ENCODE peak calls at places on chromosomes 3 and 15, in nine cellular contexts. M is GM23248, R is neuronal stem cell, S is A549, A is NCI-H460, Q is GM12891, Y is brain pericyte, J is left ventricle myocardium superior, P is hippocampal formation. O is an unnamed sample.

GRCh38 chr15:67110958-67111864 is 45.8 kb downstream of the SMAD3 start:
- DNase-seq in M (peak; percentile 52), A (no peak), P (no peak), S (no peak), Y (no peak), Q (no peak), R (no peak), J (no peak), O (peak; percentile 54)

GRCh38 chr3:67463656-67464055 is 190.8 kb downstream of the SUCLG2 start:
- DNase-seq in R (no peak), J (no peak), Y (no peak), P (no peak), M (no peak), A (no peak), S (no peak), Q (no peak), O (no peak)

GRCh38 chr3:151404316-151404715 is 19.8 kb upstream of the P2RY12 start:
- DNase-seq in A (no peak), Y (no peak), Q (no peak), R (no peak), P (no peak), J (no peak), S (no peak), M (peak; percentile 68), O (peak; percentile 72)

GRCh38 chr3:159586587-159587202 is 401.9 kb upstream of the IL12A start:
- DNase-seq in A (peak; percentile 4), J (no peak), Q (no peak), P (peak; percentile 3), Y (no peak), M (peak; percentile 50), R (peak; percentile 45), S (peak; percentile 48), O (peak; percentile 63)

GRCh38 chr3:71416868-71417267 is 166.7 kb downstream of the FOXP1 start:
- DNase-seq in Q (no peak), P (no peak), R (no peak), S (peak; percentile 42), J (no peak), Y (no peak), M (no peak), A (no peak), O (no peak)

GRCh38 chr3:5563537-5564277 is 376.2 kb downstream of the EDEM1 start:
- DNase-seq in Q (no peak), P (no peak), Y (no peak), A (no peak), R (no peak), S (no peak), J (no peak), M (no peak), O (no peak)

GRCh38 chr15:92711457-92711831 is 55.9 kb upstream of the FAM174B start:
- DNase-seq in P (no peak), Q (no peak), J (peak; percentile 35), Y (no peak), R (no peak), M (no peak), A (no peak), S (no peak), O (no peak)

GRCh38 chr15:101014276-101014675 is 95.1 kb downstream of the LRRK1 start:
- DNase-seq in S (no peak), P (no peak), M (no peak), R (no peak), J (no peak), Y (no peak), A (no peak), Q (no peak), O (no peak)

GRCh38 chr15:101258238-101259144 is 6.6 kb upstream of the CHSY1 start:
- DNase-seq in J (peak; percentile 46), S (peak; percentile 79), P (peak; percentile 57), A (peak; percentile 69), R (no peak), Y (peak; percentile 55), M (peak; percentile 86), Q (no peak), O (peak; percentile 80)

GRCh38 chr15:94670436-94671034 is 439.2 kb downstream of the MCTP2 start:
- DNase-seq in M (peak; percentile 60), A (peak; percentile 33), R (peak; percentile 60), Q (peak; percentile 25), J (no peak), P (peak; percentile 71), Y (no peak), S (peak; percentile 38), O (peak; percentile 35)

GRCh38 chr3:148790370-148790769 is 37.2 kb upstream of the CPB1 start:
- DNase-seq in P (no peak), S (no peak), J (no peak), M (no peak), R (no peak), Q (no peak), Y (no peak), A (no peak), O (no peak)

GRCh38 chr3:11244131-11244677 is 28.0 kb upstream of the ATG7 start:
- DNase-seq in P (no peak), Y (no peak), J (no peak), Q (no peak), A (no peak), S (peak; percentile 26), R (no peak), M (peak; percentile 60), O (peak; percentile 47)

GRCh38 chr15:62578548-62578947 is 413.5 kb upstream of the C2CD4B start:
- DNase-seq in Y (no peak), P (no peak), Q (no peak), R (no peak), J (no peak), A (no peak), S (no peak), M (no peak), O (no peak)

GRCh38 chr3:46643701-46644100 is 31.4 kb downstream of the FAM240A start:
- DNase-seq in A (no peak), S (no peak), Q (no peak), M (no peak), P (no peak), Y (no peak), J (no peak), R (no peak), O (no peak)

GRCh38 chr15:101479851-101480612 is 9.5 kb downstream of the PCSK6 start:
- DNase-seq in S (no peak), J (no peak), P (peak; percentile 95), Q (no peak), Y (no peak), R (peak; percentile 53), M (no peak), A (no peak), O (no peak)

GRCh38 chr15:99145005-99145404 is 40.1 kb downstream of the SYNM start:
- DNase-seq in P (no peak), J (no peak), Q (no peak), Y (no peak), R (no peak), M (no peak), A (no peak), S (no peak), O (no peak)

GRCh38 chr15:36106640-36107335 is 472.6 kb upstream of the CDIN1 start:
- DNase-seq in Q (no peak), Y (no peak), A (no peak), S (no peak), R (no peak), P (no peak), J (peak; percentile 21), M (peak; percentile 23), O (no peak)

GRCh38 chr3:129616713-129617112 is 10.2 kb upstream of the PLXND1 start:
- DNase-seq in S (no peak), R (no peak), P (no peak), J (no peak), Q (no peak), Y (no peak), M (peak; percentile 95), A (no peak), O (peak; percentile 83)

GRCh38 chr3:70606018-70606417 is 293.6 kb upstream of the MDFIC2 start:
- DNase-seq in P (no peak), R (no peak), Y (no peak), M (no peak), Q (no peak), S (no peak), A (no peak), J (no peak), O (no peak)

GRCh38 chr3:141659821-141660597 is 78.1 kb upstream of the RNF7 start:
- DNase-seq in S (peak; percentile 26), Q (peak; percentile 9), A (peak; percentile 13), M (peak; percentile 88), J (peak; percentile 80), P (no peak), Y (no peak), R (peak; percentile 47), O (peak; percentile 41)

GRCh38 chr3:190381356-190381940 is 6.5 kb upstream of the CLDN16 start:
- DNase-seq in Q (no peak), P (no peak), Y (no peak), J (no peak), S (no peak), M (peak; percentile 40), A (no peak), R (no peak), O (peak; percentile 32)

GRCh38 chr3:10464068-10464434 is 41.3 kb downstream of the ATP2B2 start:
- DNase-seq in P (no peak), Y (no peak), J (no peak), A (no peak), M (no peak), R (no peak), S (no peak), Q (no peak), O (no peak)